ENCODE peak calls at places on chromosomes 11 and 22, in six cellular contexts. One of them, this sample, is unnamed. For H3K4me1, the result is how much of the 10 kb centered on the place peaks cover.

GRCh38 chr11:61507962-61508824 is at the start of gene LRRC10B:
- DNase-seq in heart left ventricle: no peak
- DNase-seq in BE2C: peak
- DNase-seq in mucosa of descending colon: peak
- DNase-seq in MM.1S: no peak
- DNase-seq in aorta: no peak
- DNase-seq in this sample: peak

GRCh38 chr11:64844330-64845124 is at the start of gene CDC42BPG:
- DNase-seq in aorta: peak
- DNase-seq in MM.1S: peak
- DNase-seq in heart left ventricle: peak
- DNase-seq in BE2C: peak
- DNase-seq in mucosa of descending colon: peak
- DNase-seq in this sample: peak

GRCh38 chr11:118283311-118283636 is 19.2 kb upstream of the MPZL2 start:
- DNase-seq in mucosa of descending colon: no peak
- DNase-seq in heart left ventricle: no peak
- DNase-seq in aorta: no peak
- DNase-seq in BE2C: no peak
- DNase-seq in MM.1S: no peak
- DNase-seq in this sample: no peak

GRCh38 chr22:29251265-29251664 is 16.5 kb downstream of the RHBDD3 start:
- DNase-seq in aorta: no peak
- DNase-seq in BE2C: no peak
- DNase-seq in mucosa of descending colon: no peak
- DNase-seq in heart left ventricle: no peak
- DNase-seq in MM.1S: no peak
- DNase-seq in this sample: no peak

GRCh38 chr22:23414727-23415489 is 165.2 kb downstream of the IGLL1 start:
- DNase-seq in mucosa of descending colon: no peak
- DNase-seq in aorta: no peak
- DNase-seq in BE2C: no peak
- DNase-seq in MM.1S: no peak
- DNase-seq in heart left ventricle: no peak
- DNase-seq in this sample: no peak

GRCh38 chr22:36009085-36009484 is 19.5 kb downstream of the RBFOX2 start:
- DNase-seq in heart left ventricle: no peak
- DNase-seq in MM.1S: no peak
- DNase-seq in aorta: no peak
- DNase-seq in BE2C: no peak
- DNase-seq in mucosa of descending colon: no peak
- DNase-seq in this sample: no peak

GRCh38 chr11:65575568-65576231 is at the start of gene EHBP1L1:
- DNase-seq in aorta: peak
- DNase-seq in mucosa of descending colon: peak
- DNase-seq in heart left ventricle: peak
- DNase-seq in BE2C: peak
- DNase-seq in MM.1S: peak
- DNase-seq in this sample: peak

GRCh38 chr11:61481806-61482205 is 26.7 kb upstream of the LRRC10B start:
- DNase-seq in MM.1S: no peak
- DNase-seq in heart left ventricle: no peak
- DNase-seq in mucosa of descending colon: no peak
- DNase-seq in BE2C: no peak
- DNase-seq in aorta: no peak
- DNase-seq in this sample: no peak

GRCh38 chr11:85783758-85784157 is 27.2 kb downstream of the SYTL2 start:
- DNase-seq in mucosa of descending colon: no peak
- DNase-seq in heart left ventricle: no peak
- DNase-seq in BE2C: no peak
- DNase-seq in aorta: no peak
- DNase-seq in MM.1S: no peak
- DNase-seq in this sample: peak

GRCh38 chr22:48976556-48977535 is 850.8 kb downstream of the BRD1 start:
- DNase-seq in aorta: no peak
- DNase-seq in BE2C: no peak
- DNase-seq in mucosa of descending colon: no peak
- DNase-seq in heart left ventricle: no peak
- DNase-seq in MM.1S: no peak
- DNase-seq in this sample: no peak

GRCh38 chr11:44765026-44765595 is 38.3 kb downstream of the TSPAN18 start:
- DNase-seq in heart left ventricle: no peak
- DNase-seq in aorta: no peak
- DNase-seq in BE2C: no peak
- DNase-seq in mucosa of descending colon: no peak
- DNase-seq in MM.1S: no peak
- DNase-seq in this sample: peak

GRCh38 chr11:122843281-122844150 is 5.2 kb downstream of the CRTAM start:
- DNase-seq in BE2C: no peak
- DNase-seq in mucosa of descending colon: no peak
- DNase-seq in heart left ventricle: no peak
- DNase-seq in MM.1S: no peak
- DNase-seq in aorta: no peak
- DNase-seq in this sample: no peak

GRCh38 chr22:41488596-41489385 is 19.9 kb downstream of the ACO2 start:
- DNase-seq in MM.1S: no peak
- DNase-seq in aorta: no peak
- DNase-seq in heart left ventricle: no peak
- DNase-seq in BE2C: no peak
- DNase-seq in mucosa of descending colon: no peak
- DNase-seq in this sample: no peak

GRCh38 chr11:57131080-57131790 is 50.5 kb upstream of the LRRC55 start:
- DNase-seq in aorta: peak
- DNase-seq in mucosa of descending colon: peak
- DNase-seq in BE2C: peak
- DNase-seq in MM.1S: no peak
- DNase-seq in heart left ventricle: no peak
- DNase-seq in this sample: peak

GRCh38 chr11:8814209-8814922 is 96.6 kb upstream of the AKIP1 start:
- DNase-seq in BE2C: no peak
- DNase-seq in aorta: no peak
- DNase-seq in mucosa of descending colon: peak
- DNase-seq in MM.1S: no peak
- DNase-seq in heart left ventricle: no peak
- DNase-seq in this sample: no peak

GRCh38 chr22:43007519-43008102 is 7.3 kb downstream of the PACSIN2 start:
- DNase-seq in BE2C: peak
- DNase-seq in heart left ventricle: peak
- DNase-seq in aorta: no peak
- DNase-seq in mucosa of descending colon: peak
- DNase-seq in MM.1S: no peak
- DNase-seq in this sample: peak

GRCh38 chr11:22169833-22170232 is 23.1 kb upstream of the ANO5 start:
- DNase-seq in BE2C: no peak
- DNase-seq in MM.1S: peak
- DNase-seq in heart left ventricle: no peak
- DNase-seq in mucosa of descending colon: no peak
- DNase-seq in aorta: no peak
- DNase-seq in this sample: no peak

GRCh38 chr22:46046299-46046685 is 69.3 kb upstream of the WNT7B start:
- DNase-seq in BE2C: no peak
- DNase-seq in mucosa of descending colon: no peak
- DNase-seq in aorta: peak
- DNase-seq in MM.1S: no peak
- DNase-seq in heart left ventricle: no peak
- DNase-seq in this sample: peak

GRCh38 chr22:46047226-46047625 is 70.3 kb upstream of the WNT7B start:
- DNase-seq in heart left ventricle: peak
- DNase-seq in aorta: no peak
- DNase-seq in MM.1S: no peak
- DNase-seq in BE2C: peak
- DNase-seq in mucosa of descending colon: no peak
- DNase-seq in this sample: peak

GRCh38 chr22:46043816-46044717 is 67.1 kb upstream of the WNT7B start:
- DNase-seq in heart left ventricle: no peak
- DNase-seq in MM.1S: no peak
- DNase-seq in aorta: peak
- DNase-seq in BE2C: no peak
- DNase-seq in mucosa of descending colon: peak
- DNase-seq in this sample: no peak

GRCh38 chr22:46044718-46045458 is 67.9 kb upstream of the WNT7B start:
- DNase-seq in MM.1S: no peak
- DNase-seq in heart left ventricle: no peak
- DNase-seq in BE2C: no peak
- DNase-seq in mucosa of descending colon: no peak
- DNase-seq in aorta: peak
- DNase-seq in this sample: no peak

GRCh38 chr22:46045459-46046298 is 68.7 kb upstream of the WNT7B start:
- DNase-seq in mucosa of descending colon: no peak
- DNase-seq in BE2C: no peak
- DNase-seq in heart left ventricle: peak
- DNase-seq in aorta: peak
- DNase-seq in MM.1S: no peak
- DNase-seq in this sample: peak
- H3K4me1 ChIP-seq in mucosa of descending colon: under half
- H3K4me1 ChIP-seq in BE2C: under half
- H3K4me1 ChIP-seq in heart left ventricle: half or more
- H3K4me1 ChIP-seq in aorta: under half
- H3K4me1 ChIP-seq in MM.1S: under half
- H3K4me1 ChIP-seq in this sample: half or more

GRCh38 chr11:33910960-33911339 is 19.1 kb upstream of the LMO2 start:
- DNase-seq in heart left ventricle: no peak
- DNase-seq in BE2C: no peak
- DNase-seq in aorta: no peak
- DNase-seq in MM.1S: no peak
- DNase-seq in mucosa of descending colon: no peak
- DNase-seq in this sample: no peak

GRCh38 chr11:33909552-33909951 is 17.7 kb upstream of the LMO2 start:
- DNase-seq in aorta: no peak
- DNase-seq in MM.1S: no peak
- DNase-seq in mucosa of descending colon: no peak
- DNase-seq in BE2C: no peak
- DNase-seq in heart left ventricle: no peak
- DNase-seq in this sample: no peak

GRCh38 chr11:33912405-33913361 is 20.8 kb upstream of the LMO2 start:
- DNase-seq in MM.1S: no peak
- DNase-seq in mucosa of descending colon: peak
- DNase-seq in heart left ventricle: peak
- DNase-seq in aorta: peak
- DNase-seq in BE2C: no peak
- DNase-seq in this sample: no peak

GRCh38 chr11:33907419-33907818 is 15.5 kb upstream of the LMO2 start:
- DNase-seq in heart left ventricle: no peak
- DNase-seq in BE2C: no peak
- DNase-seq in MM.1S: no peak
- DNase-seq in mucosa of descending colon: no peak
- DNase-seq in aorta: no peak
- DNase-seq in this sample: no peak

DNA sequence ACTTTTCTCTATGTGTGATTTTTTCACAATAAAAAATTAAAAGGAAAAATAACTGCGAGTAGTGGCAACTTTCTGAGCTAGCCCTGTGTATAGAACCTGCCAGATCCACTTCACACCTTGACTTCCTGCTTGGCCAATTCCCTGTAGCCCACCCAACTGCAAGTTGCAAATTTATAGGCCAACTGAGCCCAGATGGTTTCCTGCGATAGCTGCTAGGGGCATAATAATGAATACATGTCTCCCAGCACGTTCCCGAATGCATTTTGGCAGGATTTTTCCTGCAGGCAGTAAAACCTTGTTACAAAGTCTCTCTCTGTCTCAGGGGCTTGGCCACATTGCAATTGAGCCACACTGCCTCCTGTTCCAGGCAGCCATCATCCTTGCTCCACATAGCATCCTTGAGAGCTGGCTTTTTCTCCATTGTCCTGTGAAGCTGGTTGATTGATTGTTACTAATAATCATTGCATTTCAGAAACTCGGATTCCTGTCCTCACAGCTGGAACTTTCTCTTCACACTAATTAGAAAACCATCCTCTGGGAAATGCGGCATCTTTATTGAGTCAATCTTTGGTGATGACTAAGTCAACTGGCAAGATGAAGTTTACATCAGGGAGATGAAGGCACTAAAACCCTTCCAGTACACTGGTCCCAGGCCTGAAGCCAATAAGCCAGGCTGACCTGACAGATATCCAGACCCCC is 18.5 kb upstream of the LMO2 start:
- DNase-seq in MM.1S: no peak
- DNase-seq in BE2C: no peak
- DNase-seq in aorta: no peak
- DNase-seq in mucosa of descending colon: no peak
- DNase-seq in heart left ventricle: no peak
- DNase-seq in this sample: no peak
- H3K4me1 ChIP-seq in MM.1S: under half
- H3K4me1 ChIP-seq in BE2C: under half
- H3K4me1 ChIP-seq in aorta: under half
- H3K4me1 ChIP-seq in mucosa of descending colon: under half
- H3K4me1 ChIP-seq in heart left ventricle: under half
- H3K4me1 ChIP-seq in this sample: under half

DNA sequence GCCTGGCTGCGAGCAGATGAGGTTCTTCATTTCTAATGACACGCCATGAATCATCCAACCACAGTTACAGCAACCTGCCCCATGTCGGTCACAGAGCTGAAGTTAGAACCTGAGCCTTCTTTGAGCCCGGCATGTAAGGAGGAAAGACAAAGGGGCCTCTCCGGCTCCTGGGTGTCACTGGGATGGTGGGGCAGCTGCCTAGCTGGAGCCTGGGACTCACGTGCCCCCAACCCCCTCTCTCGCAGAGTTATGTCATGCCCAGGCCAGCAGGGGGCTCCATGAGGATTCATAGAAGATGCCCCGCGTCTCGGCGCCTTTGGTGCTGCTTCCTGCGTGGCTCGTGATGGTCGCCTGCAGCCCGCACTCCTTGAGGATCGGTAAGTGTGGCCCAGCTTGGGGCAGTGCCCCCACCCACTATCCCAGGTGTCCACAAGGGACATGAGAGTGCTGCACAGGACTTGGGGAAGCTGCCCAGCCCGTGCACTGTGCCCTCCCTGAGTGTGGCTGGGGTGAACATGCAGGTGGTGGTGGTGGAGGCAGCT is 148.5 kb downstream of the GRIK4 start:
- DNase-seq in heart left ventricle: no peak
- DNase-seq in BE2C: peak
- DNase-seq in mucosa of descending colon: peak
- DNase-seq in aorta: no peak
- DNase-seq in MM.1S: no peak
- DNase-seq in this sample: no peak
- H3K4me1 ChIP-seq in heart left ventricle: under half
- H3K4me1 ChIP-seq in BE2C: under half
- H3K4me1 ChIP-seq in mucosa of descending colon: under half
- H3K4me1 ChIP-seq in aorta: under half
- H3K4me1 ChIP-seq in MM.1S: under half
- H3K4me1 ChIP-seq in this sample: under half

GRCh38 chr22:24437820-24438328 is 10.5 kb downstream of the ADORA2A start:
- DNase-seq in BE2C: peak
- DNase-seq in heart left ventricle: no peak
- DNase-seq in MM.1S: peak
- DNase-seq in mucosa of descending colon: no peak
- DNase-seq in aorta: no peak
- DNase-seq in this sample: no peak

GRCh38 chr22:24441406-24442351 is 14.3 kb downstream of the ADORA2A start:
- DNase-seq in aorta: no peak
- DNase-seq in mucosa of descending colon: no peak
- DNase-seq in MM.1S: no peak
- DNase-seq in BE2C: peak
- DNase-seq in heart left ventricle: no peak
- DNase-seq in this sample: no peak

GRCh38 chr22:24442352-24442744 is 14.9 kb downstream of the ADORA2A start:
- DNase-seq in BE2C: peak
- DNase-seq in aorta: no peak
- DNase-seq in heart left ventricle: no peak
- DNase-seq in mucosa of descending colon: no peak
- DNase-seq in MM.1S: no peak
- DNase-seq in this sample: no peak

GRCh38 chr22:24440718-24441405 is 13.5 kb downstream of the ADORA2A start:
- DNase-seq in BE2C: no peak
- DNase-seq in aorta: peak
- DNase-seq in heart left ventricle: no peak
- DNase-seq in MM.1S: no peak
- DNase-seq in mucosa of descending colon: no peak
- DNase-seq in this sample: no peak

GRCh38 chr22:24440270-24440717 is 12.9 kb downstream of the ADORA2A start:
- DNase-seq in mucosa of descending colon: no peak
- DNase-seq in aorta: no peak
- DNase-seq in MM.1S: no peak
- DNase-seq in BE2C: no peak
- DNase-seq in heart left ventricle: no peak
- DNase-seq in this sample: no peak
- H3K4me1 ChIP-seq in mucosa of descending colon: under half
- H3K4me1 ChIP-seq in aorta: under half
- H3K4me1 ChIP-seq in MM.1S: under half
- H3K4me1 ChIP-seq in BE2C: half or more
- H3K4me1 ChIP-seq in heart left ventricle: under half
- H3K4me1 ChIP-seq in this sample: under half